ENCODE peak calls at places on chromosomes 13 and 19, in four cellular contexts. F is ovary, A is tibial artery, B is stomach. O is an unnamed sample. For H3K4me1, the result is how much of the 10 kb centered on the place peaks cover.

GRCh38 chr13:39566216-39566869 is 36.6 kb downstream of the LHFPL6 start:
- DNase-seq in A (no peak), F (no peak), B (no peak), O (no peak)

GRCh38 chr19:28737526-28737925 is 475.4 kb downstream of the UQCRFS1 start:
- DNase-seq in A (no peak), F (no peak), B (no peak), O (no peak)

GRCh38 chr13:43307921-43308433 is 284.6 kb downstream of the DNAJC15 start:
- DNase-seq in B (peak), F (peak), A (peak), O (peak)

GRCh38 chr13:92175330-92175729 is 776.9 kb downstream of the GPC5 start:
- DNase-seq in A (no peak), B (no peak), F (peak), O (peak)

GRCh38 chr13:105167385-105167784 is 1368.1 kb downstream of the EFNB2 start:
- DNase-seq in A (no peak), F (no peak), B (no peak), O (no peak)

GRCh38 chr13:97273341-97273831 is 51.3 kb downstream of the MBNL2 start:
- DNase-seq in A (no peak), B (no peak), F (no peak), O (no peak)

GRCh38 chr19:34676697-34677385 is at the start of gene SCGB2B2:
- DNase-seq in F (no peak), B (no peak), A (no peak), O (no peak)

GRCh38 chr13:31477961-31478360 is 261.4 kb upstream of the RXFP2 start:
- DNase-seq in F (no peak), B (no peak), A (no peak), O (no peak)

GRCh38 chr19:51686171-51686570 is 7.0 kb upstream of the SPACA6 start:
- DNase-seq in F (no peak), B (no peak), A (no peak), O (no peak)

GRCh38 chr13:102333320-102334181 is 68.3 kb downstream of the FGF14 start:
- DNase-seq in A (no peak), B (no peak), F (no peak), O (no peak)

GRCh38 chr13:110242615-110243014 is 64.3 kb downstream of the COL4A1 start:
- DNase-seq in B (no peak), F (no peak), A (no peak), O (no peak)

GRCh38 chr13:33123066-33123940 is 107.1 kb downstream of the KL start:
- DNase-seq in F (no peak), A (peak), B (no peak), O (no peak)

GRCh38 chr19:40365613-40366401 is 17.3 kb downstream of the PLD3 start:
- DNase-seq in F (peak), A (peak), B (peak), O (peak)

GRCh38 chr19:18496167-18496979 is 25.5 kb downstream of the ELL start:
- DNase-seq in F (no peak), B (peak), A (no peak), O (peak)

GRCh38 chr19:30350995-30351394 is 21.2 kb upstream of the ZNF536 start:
- DNase-seq in A (no peak), B (no peak), F (no peak), O (no peak)

GRCh38 chr19:11479470-11480080 is 1.3 kb downstream of the ELAVL3 start:
- DNase-seq in B (no peak), A (no peak), F (no peak), O (peak)

GRCh38 chr13:112879283-112879833 is 89.7 kb upstream of the MCF2L start:
- DNase-seq in F (no peak), B (no peak), A (peak), O (no peak)

GRCh38 chr13:46773556-46773955 is 23.4 kb downstream of the ESD start:
- DNase-seq in B (no peak), F (no peak), A (no peak), O (no peak)

GRCh38 chr13:20940083-20940482 is 37.5 kb upstream of the XPO4 start:
- DNase-seq in B (no peak), A (no peak), F (no peak), O (no peak)

GRCh38 chr19:43762814-43763213 is 8.1 kb upstream of the SMG9 start:
- DNase-seq in F (no peak), B (no peak), A (no peak), O (no peak)

GRCh38 chr19:43759515-43759914 is 4.8 kb upstream of the SMG9 start:
- DNase-seq in A (no peak), B (no peak), F (no peak), O (no peak)

GRCh38 chr19:43765109-43765876 is 10.5 kb upstream of the SMG9 start:
- DNase-seq in F (no peak), B (peak), A (peak), O (peak)

GRCh38 chr19:43763473-43763939 is 8.7 kb upstream of the SMG9 start:
- DNase-seq in F (no peak), B (no peak), A (no peak), O (no peak)

GRCh38 chr19:43760941-43761340 is 6.2 kb upstream of the SMG9 start:
- DNase-seq in B (no peak), A (no peak), F (no peak), O (no peak)
- H3K4me3 ChIP-seq in B (no peak), A (no peak), F (no peak), O (no peak)

DNA sequence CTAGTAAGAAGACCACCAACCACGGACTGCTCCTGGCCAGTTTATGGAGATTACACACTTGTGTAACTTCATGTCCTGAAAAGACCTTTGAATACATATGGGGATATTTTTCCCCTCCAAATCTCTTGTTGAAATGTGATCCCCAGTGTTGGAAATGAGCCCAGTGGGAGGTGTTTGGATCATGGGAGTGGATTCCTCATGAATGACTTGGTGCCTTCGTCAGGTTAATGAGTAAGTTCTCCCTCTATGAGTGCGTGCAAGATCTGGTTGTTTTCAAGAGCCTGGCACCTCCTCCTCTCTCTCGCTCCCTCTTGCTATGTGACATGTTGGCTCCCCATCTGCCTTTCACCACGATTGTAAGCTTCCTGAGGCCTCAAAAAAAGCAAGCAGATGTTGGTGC is 769.0 kb upstream of the SLITRK1 start:
- DNase-seq in F (no peak), B (no peak), A (no peak), O (peak)
- H3K4me1 ChIP-seq in F (under half), B (under half), A (under half), O (under half)

DNA sequence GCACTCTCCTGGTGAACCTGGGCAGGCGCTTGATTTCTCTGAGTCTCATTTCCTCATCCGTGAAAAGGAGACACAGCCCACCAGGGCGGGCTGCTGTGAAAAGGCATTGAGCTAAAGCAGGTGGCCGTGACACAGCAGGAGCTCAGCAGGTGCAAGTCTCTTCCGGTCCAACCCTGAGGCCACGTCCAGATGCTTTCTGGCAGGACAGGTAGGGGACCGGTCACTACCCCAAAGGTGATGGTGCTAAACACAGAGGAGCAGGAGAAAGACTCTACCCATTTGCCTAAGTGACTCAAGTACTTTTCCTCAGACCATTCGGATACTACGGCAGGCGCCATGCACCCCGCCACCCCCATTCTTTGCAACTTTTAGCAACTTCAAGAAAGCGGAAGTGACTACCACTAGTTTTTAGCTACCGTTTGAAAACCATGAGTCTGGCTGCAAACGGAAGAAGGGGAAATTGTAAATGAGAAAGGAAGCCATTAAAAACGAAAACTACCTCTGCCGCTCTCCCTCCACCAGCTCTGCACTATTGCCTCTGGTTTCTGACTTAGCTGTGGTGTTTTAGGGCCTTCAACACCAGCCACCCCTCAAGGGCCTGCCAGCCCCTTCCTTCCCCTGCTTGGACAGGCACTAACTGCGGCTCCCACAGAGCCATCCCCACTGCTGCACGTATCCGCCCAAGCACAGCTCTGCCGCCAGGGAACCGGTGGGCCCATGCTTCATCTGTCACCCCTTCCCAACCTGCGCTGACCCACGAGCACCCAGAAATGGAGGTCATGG is 4.8 kb downstream of the PPP6R1 start:
- DNase-seq in F (no peak), B (peak), A (no peak), O (peak)
- H3K4me3 ChIP-seq in F (no peak), B (peak), A (peak), O (no peak)

GRCh38 chr13:87676254-87677042 is 5.3 kb downstream of the SLITRK5 start:
- DNase-seq in B (no peak), F (no peak), A (no peak), O (no peak)

GRCh38 chr13:87677043-87677333 is 5.8 kb downstream of the SLITRK5 start:
- DNase-seq in B (no peak), F (no peak), A (no peak), O (no peak)

GRCh38 chr13:87677334-87678234 is 6.4 kb downstream of the SLITRK5 start:
- DNase-seq in B (no peak), F (no peak), A (no peak), O (no peak)

GRCh38 chr13:87678353-87678752 is 7.2 kb downstream of the SLITRK5 start:
- DNase-seq in F (no peak), A (no peak), B (no peak), O (no peak)

DNA sequence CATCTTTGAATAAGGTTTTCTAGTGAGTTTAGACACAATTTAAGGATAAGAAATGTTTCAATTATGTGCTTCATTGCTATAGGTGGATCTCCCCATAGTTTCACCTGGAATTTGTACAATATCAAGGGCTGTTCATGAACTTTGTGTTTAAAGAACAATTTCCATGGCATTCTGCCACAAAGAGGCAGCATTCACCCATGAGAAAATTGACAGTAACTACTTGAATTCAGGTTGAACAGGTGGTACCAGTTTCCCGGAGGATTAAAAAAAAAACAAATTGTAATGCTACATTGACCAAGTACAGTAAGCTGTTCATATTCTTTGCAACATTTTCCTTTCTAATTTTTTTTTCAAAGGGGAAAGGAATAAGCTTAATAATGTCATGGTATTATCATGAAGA is 9.1 kb downstream of the SLITRK5 start:
- DNase-seq in F (no peak), B (no peak), A (no peak), O (no peak)
- H3K4me1 ChIP-seq in F (under half), B (under half), A (under half), O (under half)

GRCh38 chr13:40983269-40983668 is 35.8 kb downstream of the ELF1 start:
- DNase-seq in F (no peak), A (no peak), B (no peak), O (no peak)

GRCh38 chr13:40984670-40985366 is 34.3 kb downstream of the ELF1 start:
- DNase-seq in B (no peak), A (no peak), F (no peak), O (peak)

GRCh38 chr13:40985596-40986327 is 33.4 kb downstream of the ELF1 start:
- DNase-seq in A (no peak), F (no peak), B (no peak), O (no peak)

GRCh38 chr13:40982772-40983171 is 36.3 kb downstream of the ELF1 start:
- DNase-seq in A (peak), B (no peak), F (no peak), O (peak)

GRCh38 chr13:40983725-40984669 is 35.1 kb downstream of the ELF1 start:
- DNase-seq in B (no peak), A (no peak), F (no peak), O (no peak)
- H3K4me3 ChIP-seq in B (no peak), A (peak), F (no peak), O (no peak)

GRCh38 chr19:1520203-1520780 is 3.6 kb upstream of the PLK5 start:
- DNase-seq in F (no peak), B (no peak), A (no peak), O (no peak)
- H3K4me1 ChIP-seq in F (under half), B (under half), A (under half), O (under half)

GRCh38 chr19:10087296-10088061 is 1.4 kb downstream of the SHFL start:
- DNase-seq in B (no peak), F (no peak), A (no peak), O (no peak)
- H3K4me3 ChIP-seq in B (peak), F (no peak), A (peak), O (peak)

DNA sequence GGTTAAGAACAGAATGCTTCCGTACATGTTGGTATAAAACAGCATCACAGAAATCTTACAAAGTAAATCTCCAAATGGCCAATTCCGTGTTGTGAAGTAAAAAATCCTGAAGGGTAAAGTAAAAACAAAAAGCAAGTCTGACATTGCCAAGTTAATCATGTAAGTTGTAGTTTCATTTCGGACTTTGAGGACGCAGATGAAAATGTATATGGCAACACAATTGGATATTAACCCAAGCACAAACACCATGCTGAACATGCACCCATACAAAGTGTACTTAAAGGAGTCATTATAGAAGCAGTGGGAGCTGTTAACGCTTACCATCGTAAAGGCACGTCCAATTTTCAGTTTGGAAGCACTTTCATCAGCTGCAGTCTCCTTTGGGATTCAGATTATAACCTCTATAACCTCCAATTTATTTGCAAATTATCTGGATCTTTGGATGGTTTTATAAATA is 785 bp downstream of the LPAR6 start:
- DNase-seq in B (no peak), F (no peak), A (no peak), O (peak)
- H3K4me1 ChIP-seq in B (under half), F (under half), A (under half), O (under half)

GRCh38 chr19:10450191-10450852 is 30.0 kb downstream of the PDE4A start:
- DNase-seq in B (no peak), A (no peak), F (no peak), O (no peak)

GRCh38 chr19:10450853-10451609 is 30.7 kb downstream of the PDE4A start:
- DNase-seq in A (no peak), F (no peak), B (no peak), O (peak)

GRCh38 chr19:10452726-10453620 is 32.6 kb downstream of the PDE4A start:
- DNase-seq in A (no peak), B (no peak), F (no peak), O (no peak)

GRCh38 chr19:10453852-10454251 is 33.5 kb downstream of the PDE4A start:
- DNase-seq in B (no peak), F (no peak), A (no peak), O (no peak)

DNA sequence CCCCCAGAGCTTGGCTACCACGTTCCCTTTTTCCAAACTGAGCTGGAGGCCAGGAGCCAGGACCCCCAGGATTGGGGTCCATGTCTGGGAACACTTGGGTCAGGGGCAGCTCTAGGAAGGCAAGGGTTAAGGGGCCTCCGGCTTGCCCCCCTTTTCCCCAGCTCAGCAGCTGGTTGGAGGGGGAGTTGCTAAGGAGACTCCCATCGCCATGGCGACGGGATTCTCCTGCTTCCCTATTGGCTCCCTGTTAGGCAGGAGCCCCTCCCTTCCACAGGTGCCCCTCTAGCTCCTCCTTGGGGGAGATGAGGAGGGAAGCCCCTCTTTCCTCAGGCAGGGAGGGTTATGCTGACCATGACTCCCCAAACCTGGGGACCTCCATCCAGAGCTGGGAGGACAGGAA is 33.9 kb downstream of the PDE4A start:
- DNase-seq in F (no peak), A (no peak), B (no peak), O (no peak)
- H3K4me3 ChIP-seq in F (no peak), A (no peak), B (no peak), O (no peak)